ENCODE peak calls at places on chromosomes 13 and 19, in eight cellular contexts. B, T, G, U, Z, O, H and M are unnamed samples.

GRCh38 chr13:52405767-52406494 is at the start of gene THSD1:
- DNase-seq in B (peak), T (no peak), G (no peak), U (no peak), Z (peak), O (peak), H (no peak), M (no peak)

GRCh38 chr13:26037302-26037701 is 14.5 kb downstream of the SHISA2 start:
- DNase-seq in B (peak), T (no peak), G (no peak), U (no peak), Z (peak), O (no peak), H (no peak), M (no peak)

GRCh38 chr13:91659583-91660415 is 261.4 kb downstream of the GPC5 start:
- DNase-seq in B (no peak), T (no peak), G (no peak), U (no peak), Z (no peak), O (no peak), H (no peak), M (no peak)

GRCh38 chr13:39105110-39105509 is 66.9 kb downstream of the NHLRC3 start:
- DNase-seq in B (no peak), T (no peak), G (no peak), U (no peak), Z (no peak), O (no peak), H (no peak), M (no peak)

GRCh38 chr19:49554701-49555181 is 25.6 kb downstream of the NOSIP start:
- DNase-seq in B (no peak), T (peak), G (no peak), U (no peak), Z (no peak), O (no peak), H (no peak), M (no peak)

GRCh38 chr19:35037716-35038622 is 3.6 kb upstream of the HPN start:
- DNase-seq in B (no peak), T (no peak), G (no peak), U (no peak), Z (no peak), O (no peak), H (no peak), M (no peak)

GRCh38 chr13:48490241-48490640 is 42.6 kb downstream of the RCBTB2 start:
- DNase-seq in B (peak), T (no peak), G (no peak), U (no peak), Z (no peak), O (no peak), H (no peak), M (no peak)

GRCh38 chr13:107450426-107450825 is 764.9 kb downstream of the LIG4 start:
- DNase-seq in B (no peak), T (no peak), G (no peak), U (no peak), Z (no peak), O (no peak), H (no peak), M (no peak)

GRCh38 chr13:44967656-44968451 is 21.4 kb downstream of the NUFIP1 start:
- DNase-seq in B (peak), T (no peak), G (no peak), U (peak), Z (no peak), O (no peak), H (no peak), M (no peak)

GRCh38 chr19:28142258-28142657 is 1070.7 kb downstream of the UQCRFS1 start:
- DNase-seq in B (no peak), T (no peak), G (no peak), U (no peak), Z (no peak), O (no peak), H (no peak), M (no peak)

GRCh38 chr19:16200038-16200775 is 2.5 kb downstream of the AP1M1 start:
- DNase-seq in B (no peak), T (no peak), G (no peak), U (no peak), Z (peak), O (no peak), H (no peak), M (peak)

GRCh38 chr19:51798127-51798526 is 3.2 kb downstream of the FPR3 start:
- DNase-seq in B (no peak), T (no peak), G (no peak), U (no peak), Z (no peak), O (no peak), H (no peak), M (no peak)

GRCh38 chr13:55990631-55991030 is 1150.1 kb upstream of the PRR20A start:
- DNase-seq in B (no peak), T (no peak), G (no peak), U (no peak), Z (no peak), O (no peak), H (no peak), M (no peak)

GRCh38 chr19:35596366-35596999 is 10.5 kb downstream of the PMIS2 start:
- DNase-seq in B (no peak), T (no peak), G (no peak), U (no peak), Z (peak), O (no peak), H (no peak), M (no peak)

GRCh38 chr13:25292301-25292700 is 5.0 kb upstream of the MTMR6 start:
- DNase-seq in B (peak), T (no peak), G (no peak), U (no peak), Z (peak), O (no peak), H (no peak), M (no peak)

GRCh38 chr13:97977376-97977705 is 23.9 kb downstream of the IPO5 start:
- DNase-seq in B (peak), T (no peak), G (no peak), U (no peak), Z (peak), O (no peak), H (no peak), M (no peak)

GRCh38 chr19:7395360-7395781 is 46.6 kb downstream of the ARHGEF18 start:
- DNase-seq in B (peak), T (peak), G (no peak), U (no peak), Z (no peak), O (no peak), H (no peak), M (no peak)

GRCh38 chr19:4267101-4267900 is 11.8 kb upstream of the SHD start:
- DNase-seq in B (peak), T (peak), G (no peak), U (no peak), Z (peak), O (peak), H (no peak), M (no peak)

GRCh38 chr19:11295665-11296245 is at the start of gene TSPAN16:
- DNase-seq in B (no peak), T (no peak), G (no peak), U (no peak), Z (peak), O (no peak), H (no peak), M (no peak)
- TF ChIP-seq CTCF in B (peak), T (no peak), G (no peak), U (no peak), Z (peak), O (no peak), H (peak), M (peak)

GRCh38 chr19:18996351-18996750 is 37.0 kb downstream of the SUGP2 start:
- DNase-seq in B (no peak), T (no peak), G (no peak), U (no peak), Z (no peak), O (no peak), H (no peak), M (no peak)
- TF ChIP-seq CTCF in B (no peak), T (no peak), G (no peak), U (no peak), Z (no peak), O (no peak), H (no peak), M (no peak)

GRCh38 chr13:77846173-77846572 is 72.5 kb downstream of the EDNRB start:
- DNase-seq in B (no peak), T (no peak), G (no peak), U (no peak), Z (peak), O (no peak), H (no peak), M (no peak)
- TF ChIP-seq CTCF in B (no peak), T (no peak), G (no peak), U (no peak), Z (no peak), O (no peak), H (no peak), M (no peak)

GRCh38 chr19:42023121-42023942 is 29.3 kb upstream of the ATP1A3 start:
- DNase-seq in B (peak), T (no peak), G (no peak), U (no peak), Z (peak), O (no peak), H (no peak), M (no peak)
- TF ChIP-seq CTCF in B (peak), T (peak), G (peak), U (no peak), Z (peak), O (no peak), H (peak), M (peak)

DNA sequence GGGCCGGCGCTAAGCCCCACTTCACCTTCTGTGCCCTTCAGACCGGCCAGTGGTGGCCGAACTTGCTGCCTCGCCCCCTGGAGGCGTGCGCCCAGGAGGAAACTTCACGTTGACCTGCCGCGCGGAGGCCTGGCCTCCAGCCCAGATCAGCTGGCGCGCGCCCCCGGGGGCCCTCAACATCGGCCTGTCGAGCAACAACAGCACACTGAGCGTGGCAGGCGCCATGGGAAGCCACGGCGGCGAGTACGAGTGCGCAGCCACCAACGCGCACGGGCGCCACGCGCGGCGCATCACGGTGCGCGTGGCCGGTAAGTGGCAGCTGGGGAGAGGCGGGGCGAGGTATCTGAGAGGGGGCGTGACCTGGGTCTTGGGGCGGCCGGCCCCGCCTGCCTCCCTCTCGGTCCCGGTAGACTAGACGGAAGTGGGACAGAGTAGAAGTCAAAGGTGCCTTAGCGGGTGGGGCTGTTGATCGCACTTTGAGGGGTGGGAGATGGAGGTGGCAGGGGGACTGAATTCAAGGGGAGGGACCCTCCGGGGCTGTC is 5.6 kb downstream of the ICAM5 start:
- DNase-seq in B (no peak), T (peak), G (no peak), U (no peak), Z (no peak), O (no peak), H (no peak), M (peak)
- TF ChIP-seq CTCF in B (peak), T (no peak), G (no peak), U (no peak), Z (peak), O (no peak), H (peak), M (peak)

GRCh38 chr13:33874871-33875270 is 56.9 kb downstream of the RFC3 start:
- DNase-seq in B (peak), T (no peak), G (no peak), U (no peak), Z (no peak), O (no peak), H (no peak), M (no peak)
- TF ChIP-seq CTCF in B (peak), T (no peak), G (peak), U (no peak), Z (no peak), O (no peak), H (peak), M (no peak)